ENCODE peak calls at places on chromosomes 12 and 14, in nine cellular contexts. U, M, C, L, V, T, N, F and H are unnamed samples.

GRCh38 chr12:114666746-114667668 is 17.0 kb downstream of the TBX3 start:
- DNase-seq in U (no peak), M (no peak), C (peak; percentile 81), L (no peak), V (no peak), T (no peak), N (no peak), F (peak; percentile 68), H (no peak)

GRCh38 chr12:109255377-109255776 is 53.7 kb downstream of the FOXN4 start:
- DNase-seq in U (peak; percentile 46), M (no peak), C (peak; percentile 44), L (no peak), V (no peak), T (no peak), N (no peak), F (peak; percentile 10), H (no peak)

GRCh38 chr12:121793501-121793835 is at the start of gene RHOF:
- DNase-seq in U (peak; percentile 69), M (peak; percentile 73), C (peak; percentile 80), L (no peak), V (no peak), T (no peak), N (no peak), F (peak; percentile 55), H (no peak)

GRCh38 chr14:25150934-25151790 is 101.2 kb upstream of the STXBP6 start:
- DNase-seq in U (no peak), M (peak; percentile 68), C (peak; percentile 63), L (peak; percentile 75), V (no peak), T (no peak), N (no peak), F (peak; percentile 64), H (peak; percentile 40)

GRCh38 chr12:2061402-2061801 is 8.6 kb downstream of the CACNA1C start:
- DNase-seq in U (no peak), M (no peak), C (no peak), L (no peak), V (no peak), T (no peak), N (no peak), F (no peak), H (no peak)

GRCh38 chr14:50364792-50365191 is 31.9 kb downstream of the CDKL1 start:
- DNase-seq in U (no peak), M (peak; percentile 80), C (no peak), L (no peak), V (no peak), T (no peak), N (no peak), F (no peak), H (no peak)

GRCh38 chr12:124621296-124621660 is 53.9 kb upstream of the NCOR2 start:
- DNase-seq in U (peak; percentile 38), M (no peak), C (no peak), L (no peak), V (no peak), T (no peak), N (no peak), F (no peak), H (no peak)

GRCh38 chr12:27604431-27604830 is 80.4 kb downstream of the PPFIBP1 start:
- DNase-seq in U (no peak), M (no peak), C (no peak), L (no peak), V (no peak), T (no peak), N (no peak), F (no peak), H (no peak)

GRCh38 chr12:121223283-121223946 is 13.5 kb downstream of the P2RX4 start:
- DNase-seq in U (no peak), M (no peak), C (no peak), L (no peak), V (no peak), T (peak; percentile 52), N (no peak), F (no peak), H (no peak)

GRCh38 chr12:105041186-105041585 is 43.1 kb downstream of the ALDH1L2 start:
- DNase-seq in U (no peak), M (peak; percentile 63), C (no peak), L (no peak), V (no peak), T (no peak), N (no peak), F (no peak), H (no peak)

GRCh38 chr12:25025260-25025659 is 76.4 kb upstream of the BCAT1 start:
- DNase-seq in U (no peak), M (no peak), C (peak; percentile 35), L (no peak), V (no peak), T (no peak), N (no peak), F (no peak), H (no peak)

GRCh38 chr14:52052991-52053390 is 15.9 kb downstream of the NID2 start:
- DNase-seq in U (no peak), M (peak; percentile 20), C (no peak), L (no peak), V (no peak), T (no peak), N (no peak), F (no peak), H (no peak)

GRCh38 chr14:86055512-86055911 is 525.6 kb downstream of the FLRT2 start:
- DNase-seq in U (no peak), M (no peak), C (peak; percentile 35), L (no peak), V (no peak), T (no peak), N (no peak), F (peak; percentile 49), H (peak; percentile 34)

GRCh38 chr12:34402899-34403705 is 380.8 kb downstream of the ALG10 start:
- DNase-seq in U (peak; percentile 2), M (no peak), C (no peak), L (no peak), V (no peak), T (no peak), N (no peak), F (no peak), H (no peak)

GRCh38 chr12:121773011-121773777 is 20.3 kb downstream of the RHOF start:
- DNase-seq in U (peak; percentile 88), M (peak; percentile 83), C (peak; percentile 82), L (peak; percentile 19), V (peak; percentile 50), T (peak; percentile 82), N (peak; percentile 66), F (peak; percentile 86), H (peak; percentile 46)